ENCODE peak calls at places on chromosomes 11 and 22, in seven cellular contexts. T is NCI-H1417; P is posterior vena cava; D is testis; E is tibial nerve; J is activated T-cell treated with anti-CD3 and anti-CD28 coated beads, Interleukin-2, amount 50 U/mL, for 72 hours; I is ELF-1. K is an unnamed sample.

GRCh38 chr22:39309881-39310714 is 9.3 kb downstream of the RPL3 start:
- DNase-seq in T (no peak), P (no peak), D (no peak), E (no peak), J (peak; percentile 35), I (peak; percentile 63), K (no peak)

GRCh38 chr22:28819253-28820096 is 19.1 kb upstream of the XBP1 start:
- DNase-seq in T (no peak), P (no peak), D (no peak), E (no peak), J (no peak), I (no peak), K (no peak)

GRCh38 chr11:73950869-73951710 is at the start of gene DNAJB13:
- DNase-seq in T (peak; percentile 21), P (peak; percentile 75), D (peak; percentile 71), E (no peak), J (no peak), I (peak; percentile 76), K (no peak)

GRCh38 chr22:39250838-39251237 is 6.1 kb upstream of the PDGFB start:
- DNase-seq in T (no peak), P (no peak), D (no peak), E (no peak), J (no peak), I (no peak), K (no peak)

GRCh38 chr11:76193219-76193618 is 13.1 kb downstream of the WNT11 start:
- DNase-seq in T (no peak), P (no peak), D (no peak), E (no peak), J (no peak), I (peak; percentile 44), K (no peak)

GRCh38 chr22:49014227-49015201 is 813.2 kb downstream of the BRD1 start:
- DNase-seq in T (no peak), P (peak; percentile 75), D (peak; percentile 43), E (no peak), J (no peak), I (no peak), K (peak; percentile 66)

GRCh38 chr11:128908391-128909246 is 17.5 kb downstream of the KCNJ5 start:
- DNase-seq in T (no peak), P (peak; percentile 90), D (no peak), E (peak; percentile 54), J (no peak), I (peak; percentile 37), K (peak; percentile 88)

GRCh38 chr11:115819014-115819413 is 314.8 kb upstream of the CADM1 start:
- DNase-seq in T (no peak), P (no peak), D (no peak), E (no peak), J (no peak), I (no peak), K (no peak)

GRCh38 chr22:24465566-24465965 is 29.6 kb upstream of the UPB1 start:
- DNase-seq in T (no peak), P (no peak), D (no peak), E (no peak), J (no peak), I (no peak), K (no peak)

GRCh38 chr22:43393845-43394474 is 17.9 kb upstream of the MPPED1 start:
- DNase-seq in T (no peak), P (no peak), D (no peak), E (no peak), J (no peak), I (no peak), K (no peak)